ENCODE peak calls at places on chromosomes 12 and 14, in four cellular contexts. H is H1, W is T-helper 17 cell, B is colonic mucosa. E is an unnamed sample.

GRCh38 chr14:93135399-93135798 is 19.7 kb upstream of the ITPK1 start:
- DNase-seq in B (peak; percentile 44), W (no peak), H (no peak), E (no peak)

GRCh38 chr14:73715707-73716106 is 1.5 kb upstream of the PNMA1 start:
- DNase-seq in B (no peak), W (no peak), H (no peak), E (no peak)

GRCh38 chr14:34098045-34098984 is 147.4 kb upstream of the EGLN3 start:
- DNase-seq in B (peak; percentile 48), W (peak; percentile 8), H (no peak), E (peak; percentile 62)

GRCh38 chr14:77301103-77301502 is 19.6 kb downstream of the POMT2 start:
- DNase-seq in B (peak; percentile 85), W (peak; percentile 32), H (peak; percentile 83), E (peak; percentile 91)

GRCh38 chr12:87661770-87662402 is 367.3 kb downstream of the C12orf50 start:
- DNase-seq in W (no peak), H (no peak), B (no peak), E (no peak)

GRCh38 chr12:96050139-96050538 is 14.8 kb upstream of the LTA4H start:
- DNase-seq in B (no peak), W (no peak), H (no peak), E (no peak)

GRCh38 chr12:93137656-93138612 is 208.8 kb upstream of the EEA1 start:
- DNase-seq in B (no peak), H (no peak), W (no peak), E (no peak)

GRCh38 chr14:23365353-23366162 is 586 bp upstream of the EFS start:
- DNase-seq in H (no peak), B (no peak), W (no peak), E (no peak)

GRCh38 chr14:71344506-71344905 is 437.2 kb downstream of the PCNX1 start:
- DNase-seq in B (no peak), W (no peak), H (no peak), E (no peak)

GRCh38 chr14:71339650-71340415 is 432.6 kb downstream of the PCNX1 start:
- DNase-seq in W (no peak), B (no peak), H (no peak), E (no peak)

GRCh38 chr14:71336488-71337192 is 429.4 kb downstream of the PCNX1 start:
- DNase-seq in B (no peak), H (no peak), W (no peak), E (no peak)

GRCh38 chr14:71338153-71338552 is 430.9 kb downstream of the PCNX1 start:
- DNase-seq in B (no peak), W (no peak), H (no peak), E (no peak)

DNA sequence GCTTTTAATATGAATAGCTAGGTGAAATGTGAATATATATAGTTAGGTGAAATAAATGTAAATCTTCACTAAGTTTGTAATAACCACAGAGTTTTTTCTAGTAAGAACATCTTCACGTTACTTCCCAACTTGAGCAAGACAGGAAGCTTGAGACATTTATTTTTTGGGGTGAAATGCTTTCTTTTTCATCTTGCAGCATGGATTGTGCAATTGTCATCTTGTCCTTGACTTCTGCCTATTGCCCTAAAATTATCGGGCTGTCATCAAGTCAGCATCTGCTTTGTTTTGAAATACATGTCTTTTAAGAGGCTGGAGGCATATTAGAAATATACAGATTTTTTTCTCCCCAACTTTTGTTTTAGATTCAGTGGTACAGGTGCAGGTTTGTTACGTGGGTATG is 433.9 kb downstream of the PCNX1 start:
- DNase-seq in B (no peak), W (no peak), H (no peak), E (no peak)
- H3K9me3 ChIP-seq in B (no peaks in the 10 kb centered on the region), W (no peaks in the 10 kb centered on the region), H (no peaks in the 10 kb centered on the region), E (no peaks in the 10 kb centered on the region)

DNA sequence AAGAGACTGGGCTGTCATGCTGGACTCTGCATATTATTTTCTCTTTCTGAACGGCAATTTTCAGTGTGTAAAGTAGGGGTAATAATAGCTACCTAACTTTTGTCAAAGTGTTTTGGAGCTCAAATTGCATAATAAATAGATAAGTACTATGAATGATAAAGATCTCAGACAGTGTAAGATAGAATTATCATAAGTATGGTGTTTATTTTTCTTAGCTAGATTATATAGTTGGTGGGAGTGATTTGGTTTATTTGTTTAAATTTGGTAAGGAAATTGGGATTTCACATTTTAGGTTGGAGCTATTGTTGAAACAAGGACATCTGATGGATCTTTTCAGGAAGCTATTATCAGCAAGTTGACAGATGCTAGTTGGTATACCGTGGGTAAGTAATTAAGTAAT is 7.4 kb downstream of the ARID4A start:
- DNase-seq in H (no peak), W (no peak), B (no peak), E (no peak)
- H3K9me3 ChIP-seq in H (no peaks in the 10 kb centered on the region), W (no peaks in the 10 kb centered on the region), B (no peaks in the 10 kb centered on the region), E (no peaks in the 10 kb centered on the region)

GRCh38 chr14:105962532-105962931 is 436.1 kb downstream of the TMEM121 start:
- DNase-seq in W (no peak), B (no peak), H (no peak), E (no peak)

GRCh38 chr14:105971593-105972500 is 445.5 kb downstream of the TMEM121 start:
- DNase-seq in H (no peak), B (no peak), W (no peak), E (no peak)

GRCh38 chr14:105968291-105968690 is 441.9 kb downstream of the TMEM121 start:
- DNase-seq in H (no peak), W (no peak), B (no peak), E (no peak)
- H3K9me3 ChIP-seq in H (peaks cover 42% of the 10 kb centered on the region), W (no peaks in the 10 kb centered on the region), B (no peaks in the 10 kb centered on the region), E (no peaks in the 10 kb centered on the region)

GRCh38 chr12:12212769-12213168 is 54.1 kb downstream of the LRP6 start:
- DNase-seq in H (no peak), W (no peak), B (peak; percentile 58), E (no peak)
- H3K9me3 ChIP-seq in H (no peaks in the 10 kb centered on the region), W (no peaks in the 10 kb centered on the region), B (no peaks in the 10 kb centered on the region), E (no peaks in the 10 kb centered on the region)

E was measured in right cardiac atrium.